ENCODE peak calls at places on chromosomes 6 and 20, in nine cellular contexts. One of them, this sample, is unnamed.

GRCh38 chr20:13703265-13703664 is 64.5 kb upstream of the TASP1 start:
- DNase-seq in Caco-2: no peak
- DNase-seq in ascending aorta: no peak
- DNase-seq in AG09309: no peak
- DNase-seq in BE2C: no peak
- DNase-seq in heart left ventricle: no peak
- DNase-seq in IMR-90: no peak
- DNase-seq in upper lobe of right lung: no peak
- DNase-seq in neural progenitor cell: no peak
- DNase-seq in this sample: no peak

GRCh38 chr20:15699431-15700146 is 873.7 kb downstream of the KIF16B start:
- DNase-seq in BE2C: peak
- DNase-seq in IMR-90: no peak
- DNase-seq in neural progenitor cell: no peak
- DNase-seq in ascending aorta: no peak
- DNase-seq in Caco-2: peak
- DNase-seq in heart left ventricle: no peak
- DNase-seq in upper lobe of right lung: no peak
- DNase-seq in AG09309: no peak
- DNase-seq in this sample: peak

GRCh38 chr20:63534831-63535651 is 2.1 kb downstream of the PTK6 start:
- DNase-seq in heart left ventricle: no peak
- DNase-seq in ascending aorta: no peak
- DNase-seq in Caco-2: peak
- DNase-seq in IMR-90: no peak
- DNase-seq in neural progenitor cell: no peak
- DNase-seq in AG09309: no peak
- DNase-seq in BE2C: peak
- DNase-seq in upper lobe of right lung: no peak
- DNase-seq in this sample: no peak

GRCh38 chr6:170403451-170403850 is 96.9 kb downstream of the FAM120B start:
- DNase-seq in heart left ventricle: no peak
- DNase-seq in neural progenitor cell: peak
- DNase-seq in BE2C: no peak
- DNase-seq in IMR-90: peak
- DNase-seq in Caco-2: no peak
- DNase-seq in ascending aorta: no peak
- DNase-seq in AG09309: no peak
- DNase-seq in upper lobe of right lung: no peak
- DNase-seq in this sample: no peak

GRCh38 chr6:166032366-166033171 is 135.1 kb downstream of the TBXT start:
- DNase-seq in AG09309: peak
- DNase-seq in Caco-2: peak
- DNase-seq in heart left ventricle: peak
- DNase-seq in neural progenitor cell: peak
- DNase-seq in IMR-90: peak
- DNase-seq in upper lobe of right lung: no peak
- DNase-seq in BE2C: peak
- DNase-seq in ascending aorta: no peak
- DNase-seq in this sample: no peak

GRCh38 chr6:90025418-90026089 is 131.3 kb downstream of the GJA10 start:
- DNase-seq in BE2C: peak
- DNase-seq in upper lobe of right lung: no peak
- DNase-seq in Caco-2: no peak
- DNase-seq in ascending aorta: no peak
- DNase-seq in IMR-90: peak
- DNase-seq in AG09309: peak
- DNase-seq in heart left ventricle: no peak
- DNase-seq in neural progenitor cell: no peak
- DNase-seq in this sample: no peak

GRCh38 chr6:38722727-38723334 is 7.7 kb downstream of the DNAH8 start:
- DNase-seq in IMR-90: no peak
- DNase-seq in upper lobe of right lung: no peak
- DNase-seq in AG09309: no peak
- DNase-seq in ascending aorta: no peak
- DNase-seq in Caco-2: no peak
- DNase-seq in BE2C: no peak
- DNase-seq in neural progenitor cell: no peak
- DNase-seq in heart left ventricle: no peak
- DNase-seq in this sample: no peak

GRCh38 chr20:3808141-3808479 is 12.0 kb downstream of the CDC25B start:
- DNase-seq in AG09309: peak
- DNase-seq in Caco-2: peak
- DNase-seq in IMR-90: peak
- DNase-seq in ascending aorta: peak
- DNase-seq in BE2C: peak
- DNase-seq in neural progenitor cell: no peak
- DNase-seq in heart left ventricle: peak
- DNase-seq in upper lobe of right lung: peak
- DNase-seq in this sample: no peak

GRCh38 chr6:69100772-69101171 is 465.7 kb downstream of the ADGRB3 start:
- DNase-seq in upper lobe of right lung: no peak
- DNase-seq in BE2C: no peak
- DNase-seq in Caco-2: no peak
- DNase-seq in neural progenitor cell: no peak
- DNase-seq in IMR-90: no peak
- DNase-seq in AG09309: no peak
- DNase-seq in heart left ventricle: no peak
- DNase-seq in ascending aorta: no peak
- DNase-seq in this sample: no peak

DNA sequence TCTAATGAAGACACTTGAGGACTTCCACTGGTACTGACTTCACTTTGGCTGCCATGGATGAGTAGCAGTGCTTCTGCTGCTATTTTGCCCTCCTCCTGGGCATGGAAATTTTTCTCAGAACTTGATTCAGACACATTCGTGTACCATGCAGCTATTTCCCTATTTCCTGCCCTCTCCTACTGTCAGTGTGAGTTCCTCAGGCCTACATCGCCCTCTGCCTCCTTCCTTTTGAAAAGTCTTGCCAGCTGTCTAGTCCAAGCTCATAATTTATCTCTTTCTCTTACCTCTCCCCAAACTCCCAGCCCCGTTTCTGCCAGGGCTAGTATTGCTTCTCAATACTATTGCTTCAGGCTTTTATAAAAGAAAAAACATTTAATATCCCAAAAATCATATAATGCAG is 470.2 kb downstream of the ADGRB3 start:
- DNase-seq in upper lobe of right lung: no peak
- DNase-seq in AG09309: no peak
- DNase-seq in Caco-2: peak
- DNase-seq in IMR-90: no peak
- DNase-seq in BE2C: no peak
- DNase-seq in heart left ventricle: no peak
- DNase-seq in neural progenitor cell: no peak
- DNase-seq in ascending aorta: no peak
- DNase-seq in this sample: no peak
- TF ChIP-seq CTCF in upper lobe of right lung: no peak
- TF ChIP-seq CTCF in AG09309: no peak
- TF ChIP-seq CTCF in Caco-2: no peak
- TF ChIP-seq CTCF in IMR-90: peak
- TF ChIP-seq CTCF in BE2C: peak
- TF ChIP-seq CTCF in heart left ventricle: no peak
- TF ChIP-seq CTCF in neural progenitor cell: peak
- TF ChIP-seq CTCF in ascending aorta: no peak
- TF ChIP-seq CTCF in this sample: no peak

DNA sequence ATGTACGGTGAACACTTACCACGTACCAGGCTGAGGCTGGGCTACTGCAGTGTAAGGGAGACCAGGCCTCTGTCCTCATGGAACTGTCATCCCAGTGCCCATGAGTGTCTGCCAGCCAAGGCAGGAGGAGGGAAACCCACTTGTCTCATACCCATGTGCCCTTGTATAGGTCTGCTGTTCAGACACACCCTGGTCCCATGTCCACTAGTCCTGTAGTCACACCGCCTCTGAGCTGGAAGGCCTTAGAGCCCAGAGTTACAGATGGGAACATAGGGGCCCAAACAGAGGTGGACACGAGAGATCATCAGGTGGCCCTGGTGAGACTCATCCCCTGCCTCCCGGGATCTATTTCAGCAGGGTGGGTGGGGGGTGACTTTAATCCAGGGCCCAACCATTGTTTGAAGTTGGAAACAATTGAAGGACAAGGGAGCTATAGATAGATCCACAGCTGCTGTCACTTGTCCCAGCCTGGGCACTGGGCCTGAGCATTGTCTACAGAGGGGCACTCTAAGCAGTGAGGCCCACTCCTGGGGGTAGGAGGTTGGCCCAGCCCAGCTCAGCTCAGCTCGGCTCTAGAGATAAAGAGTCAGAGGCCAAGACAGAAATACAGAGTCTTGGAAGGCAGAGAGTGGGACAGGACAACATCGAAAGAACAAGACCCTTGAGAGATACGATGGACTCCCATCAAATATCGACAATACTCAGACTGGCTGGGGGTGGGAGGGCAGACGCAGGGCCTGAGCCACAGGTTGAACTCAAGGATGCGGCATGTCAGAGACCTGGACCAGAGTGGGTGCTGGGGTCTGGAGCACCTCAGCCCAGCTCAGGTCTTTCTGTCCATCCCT is 14.7 kb downstream of the MYH7B start:
- DNase-seq in Caco-2: no peak
- DNase-seq in heart left ventricle: no peak
- DNase-seq in BE2C: no peak
- DNase-seq in ascending aorta: no peak
- DNase-seq in AG09309: no peak
- DNase-seq in IMR-90: no peak
- DNase-seq in upper lobe of right lung: no peak
- DNase-seq in neural progenitor cell: no peak
- DNase-seq in this sample: no peak
- H3K4me3 ChIP-seq in Caco-2: no peak
- H3K4me3 ChIP-seq in heart left ventricle: no peak
- H3K4me3 ChIP-seq in BE2C: no peak
- H3K4me3 ChIP-seq in ascending aorta: no peak
- H3K4me3 ChIP-seq in AG09309: no peak
- H3K4me3 ChIP-seq in IMR-90: no peak
- H3K4me3 ChIP-seq in upper lobe of right lung: no peak
- H3K4me3 ChIP-seq in neural progenitor cell: no peak
- H3K4me3 ChIP-seq in this sample: no peak

GRCh38 chr6:1215023-1215422 is 96.9 kb upstream of the FOXQ1 start:
- DNase-seq in ascending aorta: no peak
- DNase-seq in AG09309: no peak
- DNase-seq in upper lobe of right lung: no peak
- DNase-seq in IMR-90: no peak
- DNase-seq in heart left ventricle: no peak
- DNase-seq in Caco-2: no peak
- DNase-seq in neural progenitor cell: no peak
- DNase-seq in BE2C: no peak
- DNase-seq in this sample: no peak
- TF ChIP-seq CTCF in ascending aorta: no peak
- TF ChIP-seq CTCF in AG09309: no peak
- TF ChIP-seq CTCF in upper lobe of right lung: no peak
- TF ChIP-seq CTCF in IMR-90: no peak
- TF ChIP-seq CTCF in heart left ventricle: no peak
- TF ChIP-seq CTCF in Caco-2: no peak
- TF ChIP-seq CTCF in neural progenitor cell: no peak
- TF ChIP-seq CTCF in BE2C: no peak
- TF ChIP-seq CTCF in this sample: no peak

DNA sequence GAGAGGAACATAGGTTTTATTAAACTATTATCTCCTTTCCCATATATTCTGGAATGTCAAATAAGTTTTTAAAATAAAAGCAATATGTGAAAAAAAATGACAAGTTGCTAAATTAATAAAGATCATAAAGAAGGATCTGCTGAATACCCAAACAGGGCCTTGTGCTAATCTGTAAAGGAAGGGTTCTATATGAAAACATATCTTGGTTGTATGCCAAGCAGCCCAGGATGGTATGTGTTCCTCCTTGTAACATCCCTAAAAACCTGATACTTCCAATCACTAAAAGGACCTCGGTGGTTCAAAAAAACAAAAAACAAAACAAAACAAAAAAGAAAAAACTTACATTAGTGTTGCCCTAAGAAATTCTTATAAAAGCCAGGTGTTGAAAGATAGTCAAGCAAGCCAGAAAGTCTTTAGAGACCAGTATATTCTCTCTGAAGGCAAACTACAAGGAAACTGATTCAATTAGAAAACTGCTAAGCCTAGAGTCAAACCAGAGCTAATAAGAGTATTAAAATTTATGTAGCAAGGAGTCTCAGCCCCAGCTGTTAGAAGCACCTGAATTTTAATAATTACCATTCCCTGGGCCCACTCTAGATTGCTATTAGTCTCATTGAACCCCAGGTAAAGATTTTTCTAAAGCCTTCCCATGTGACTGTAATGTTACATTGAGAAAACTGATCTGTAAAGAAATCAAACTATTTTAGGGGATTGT is 95.4 kb upstream of the BTN3A2 start:
- DNase-seq in heart left ventricle: no peak
- DNase-seq in ascending aorta: no peak
- DNase-seq in AG09309: no peak
- DNase-seq in Caco-2: no peak
- DNase-seq in upper lobe of right lung: no peak
- DNase-seq in neural progenitor cell: no peak
- DNase-seq in BE2C: no peak
- DNase-seq in IMR-90: no peak
- DNase-seq in this sample: peak
- H3K4me3 ChIP-seq in heart left ventricle: no peak
- H3K4me3 ChIP-seq in ascending aorta: no peak
- H3K4me3 ChIP-seq in AG09309: no peak
- H3K4me3 ChIP-seq in Caco-2: peak
- H3K4me3 ChIP-seq in upper lobe of right lung: no peak
- H3K4me3 ChIP-seq in neural progenitor cell: peak
- H3K4me3 ChIP-seq in BE2C: peak
- H3K4me3 ChIP-seq in IMR-90: no peak
- H3K4me3 ChIP-seq in this sample: peak

This sample was measured in OCI-LY7.